ENCODE peak calls at places on chromosomes 11 and 22, in eight cellular contexts. R is activated CD8-positive, alpha-beta T cell treated with anti-CD3 and anti-CD28 coated beads for 36 hours; T is NCI-H524; E is stimulated activated CD4-positive, alpha-beta T cell treated with anti-CD3 and anti-CD28 coated beads, Interleukin-4, amount 100 ng/mL, for 1 hour; U is LoVo; A is AG20443; W is AG09319; P is activated CD4-positive, CD25-positive, alpha-beta regulatory T cell. Q is an unnamed sample.

GRCh38 chr11:69198891-69199582 is 43.3 kb downstream of the SMIM38 start:
- DNase-seq in R (peak; percentile 17), T (no peak), E (no peak), U (no peak), A (no peak), W (no peak), P (no peak), Q (no peak)

GRCh38 chr11:24949406-24949805 is 452.6 kb downstream of the LUZP2 start:
- DNase-seq in R (no peak), T (no peak), E (no peak), U (no peak), A (no peak), W (no peak), P (no peak), Q (no peak)

GRCh38 chr22:17496843-17497242 is 66.5 kb upstream of the SLC25A18 start:
- DNase-seq in R (no peak), T (no peak), E (no peak), U (no peak), A (no peak), W (no peak), P (no peak), Q (no peak)

GRCh38 chr22:40258463-40259046 is 80.8 kb downstream of the TNRC6B start:
- DNase-seq in R (no peak), T (no peak), E (no peak), U (peak; percentile 86), A (no peak), W (no peak), P (no peak), Q (no peak)

GRCh38 chr22:44329179-44329796 is 16.5 kb upstream of the SHISAL1 start:
- DNase-seq in R (peak; percentile 61), T (no peak), E (no peak), U (peak; percentile 15), A (no peak), W (no peak), P (no peak), Q (no peak)

GRCh38 chr11:83037877-83038276 is 33.8 kb downstream of the RAB30 start:
- DNase-seq in R (no peak), T (no peak), E (no peak), U (no peak), A (peak; percentile 13), W (no peak), P (no peak), Q (no peak)

GRCh38 chr22:31544481-31545480 is 48.4 kb downstream of the SFI1 start:
- DNase-seq in R (no peak), T (no peak), E (no peak), U (no peak), A (no peak), W (no peak), P (no peak), Q (no peak)

GRCh38 chr11:68498313-68498712 is 37.8 kb downstream of the PPP6R3 start:
- DNase-seq in R (no peak), T (no peak), E (no peak), U (no peak), A (no peak), W (no peak), P (no peak), Q (peak; percentile 38)

GRCh38 chr11:2248242-2248641 is 22.1 kb downstream of the ASCL2 start:
- DNase-seq in R (no peak), T (no peak), E (no peak), U (no peak), A (no peak), W (no peak), P (no peak), Q (no peak)

GRCh38 chr11:119885067-119885466 is 156.1 kb upstream of the NECTIN1 start:
- DNase-seq in R (no peak), T (peak; percentile 73), E (no peak), U (no peak), A (no peak), W (no peak), P (no peak), Q (no peak)

GRCh38 chr11:128182844-128183243 is 404.5 kb downstream of the ETS1 start:
- DNase-seq in R (peak; percentile 53), T (no peak), E (no peak), U (no peak), A (no peak), W (no peak), P (no peak), Q (no peak)

GRCh38 chr11:44300881-44301855 is 8.8 kb downstream of the ALX4 start:
- DNase-seq in R (no peak), T (no peak), E (no peak), U (no peak), A (peak; percentile 55), W (no peak), P (no peak), Q (no peak)

GRCh38 chr11:60130496-60130895 is 42.0 kb downstream of the MS4A2 start:
- DNase-seq in R (peak; percentile 15), T (peak; percentile 32), E (no peak), U (peak; percentile 17), A (peak; percentile 9), W (no peak), P (no peak), Q (no peak)

GRCh38 chr11:127470485-127470884 is 469.9 kb upstream of the KIRREL3 start:
- DNase-seq in R (peak; percentile 26), T (peak; percentile 27), E (no peak), U (no peak), A (no peak), W (no peak), P (no peak), Q (no peak)

GRCh38 chr22:37589607-37590006 is 9.7 kb upstream of the LGALS2 start:
- DNase-seq in R (no peak), T (no peak), E (no peak), U (no peak), A (no peak), W (no peak), P (no peak), Q (no peak)

GRCh38 chr11:91394718-91395414 is 829.8 kb upstream of the FAT3 start:
- DNase-seq in R (no peak), T (no peak), E (no peak), U (no peak), A (no peak), W (no peak), P (no peak), Q (peak; percentile 48)

GRCh38 chr22:41934284-41935014 is 7.8 kb upstream of the TNFRSF13C start:
- DNase-seq in R (no peak), T (no peak), E (no peak), U (no peak), A (no peak), W (no peak), P (no peak), Q (no peak)

GRCh38 chr11:63567044-63567840 is 4.1 kb upstream of the PLAAT2 start:
- DNase-seq in R (peak; percentile 75), T (no peak), E (peak; percentile 46), U (peak; percentile 91), A (peak; percentile 66), W (peak; percentile 60), P (no peak), Q (peak; percentile 63)

GRCh38 chr11:46332093-46332567 is 15.1 kb upstream of the DGKZ start:
- DNase-seq in R (no peak), T (no peak), E (no peak), U (no peak), A (no peak), W (no peak), P (no peak), Q (no peak)